ENCODE peak calls at places on chromosomes 6 and 20, in six cellular contexts. T is neuronal stem cell, F is right lobe of liver, X is endothelial cell of umbilical vein, S is lung, O is OCI-LY7. M is an unnamed sample.

GRCh38 chr6:155832596-155832995 is 377.0 kb upstream of the NOX3 start:
- DNase-seq in T (no peak), F (no peak), X (peak; percentile 87), S (no peak), O (peak; percentile 12), M (no peak)

GRCh38 chr6:106512958-106513480 is 116.3 kb downstream of the RTN4IP1 start:
- DNase-seq in T (peak; percentile 23), F (no peak), X (peak; percentile 53), S (no peak), O (peak; percentile 62), M (peak; percentile 83)

GRCh38 chr6:108953681-108954080 is 105.5 kb downstream of the ARMC2 start:
- DNase-seq in T (no peak), F (no peak), X (no peak), S (no peak), O (no peak), M (no peak)

GRCh38 chr20:22402550-22402949 is 181.8 kb downstream of the FOXA2 start:
- DNase-seq in T (no peak), F (no peak), X (no peak), S (no peak), O (no peak), M (no peak)

GRCh38 chr20:57657537-57658446 is 37.6 kb upstream of the ZBP1 start:
- DNase-seq in T (no peak), F (peak; percentile 31), X (no peak), S (peak; percentile 64), O (peak; percentile 16), M (no peak)

GRCh38 chr6:72216222-72217106 is 330.1 kb downstream of the RIMS1 start:
- DNase-seq in T (no peak), F (peak; percentile 27), X (no peak), S (no peak), O (no peak), M (no peak)

GRCh38 chr6:154352898-154353585 is 3.6 kb downstream of the IPCEF1 start:
- DNase-seq in T (no peak), F (no peak), X (no peak), S (no peak), O (no peak), M (no peak)

GRCh38 chr6:129281173-129281796 is 398.3 kb downstream of the LAMA2 start:
- DNase-seq in T (no peak), F (no peak), X (no peak), S (no peak), O (no peak), M (no peak)

GRCh38 chr6:43799671-43800623 is 29.9 kb downstream of the VEGFA start:
- DNase-seq in T (no peak), F (no peak), X (no peak), S (no peak), O (peak; percentile 25), M (no peak)

GRCh38 chr6:115133790-115134189 is 791.0 kb upstream of the HS3ST5 start:
- DNase-seq in T (no peak), F (no peak), X (no peak), S (no peak), O (no peak), M (no peak)

GRCh38 chr6:26477431-26477830 is 19.7 kb downstream of the BTN2A1 start:
- DNase-seq in T (no peak), F (no peak), X (no peak), S (no peak), O (no peak), M (no peak)

GRCh38 chr20:41047975-41048305 is 19.3 kb downstream of the TOP1 start:
- DNase-seq in T (no peak), F (no peak), X (no peak), S (no peak), O (peak; percentile 51), M (peak; percentile 80)

GRCh38 chr6:2791124-2792050 is 26.2 kb downstream of the WRNIP1 start:
- DNase-seq in T (peak; percentile 43), F (peak; percentile 50), X (peak; percentile 92), S (peak; percentile 68), O (peak; percentile 75), M (peak; percentile 77)

GRCh38 chr6:144855812-144856531 is 570.8 kb downstream of the UTRN start:
- DNase-seq in T (no peak), F (no peak), X (peak; percentile 6), S (no peak), O (no peak), M (no peak)

GRCh38 chr20:40578961-40579360 is 110.1 kb downstream of the MAFB start:
- DNase-seq in T (no peak), F (no peak), X (no peak), S (no peak), O (no peak), M (no peak)

GRCh38 chr6:53335224-53335994 is 13.3 kb downstream of the ELOVL5 start:
- DNase-seq in T (no peak), F (no peak), X (no peak), S (peak; percentile 32), O (peak; percentile 93), M (peak; percentile 68)

GRCh38 chr20:23331951-23332350 is 18.6 kb upstream of the NXT1 start:
- DNase-seq in T (no peak), F (no peak), X (peak; percentile 82), S (no peak), O (no peak), M (no peak)

GRCh38 chr20:61965606-61966491 is 99.8 kb downstream of the TAF4 start:
- DNase-seq in T (no peak), F (no peak), X (no peak), S (no peak), O (no peak), M (no peak)

GRCh38 chr6:159169193-159169555 is at the start of gene FNDC1:
- DNase-seq in T (peak; percentile 66), F (peak; percentile 47), X (no peak), S (no peak), O (peak; percentile 59), M (peak; percentile 92)

GRCh38 chr20:38405132-38405531 is 30.0 kb downstream of the SNHG17 start:
- DNase-seq in T (no peak), F (no peak), X (no peak), S (no peak), O (no peak), M (no peak)

GRCh38 chr20:54027704-54028103 is 42.7 kb downstream of the BCAS1 start:
- DNase-seq in T (no peak), F (no peak), X (no peak), S (no peak), O (no peak), M (no peak)

GRCh38 chr6:781350-781961 is 88.5 kb upstream of the EXOC2 start:
- DNase-seq in T (no peak), F (no peak), X (no peak), S (no peak), O (no peak), M (no peak)

GRCh38 chr20:61746147-61746646 is 319.5 kb downstream of the TAF4 start:
- DNase-seq in T (no peak), F (no peak), X (no peak), S (no peak), O (no peak), M (peak; percentile 50)

GRCh38 chr6:14897836-14898235 is 348.0 kb upstream of the JARID2 start:
- DNase-seq in T (no peak), F (no peak), X (no peak), S (no peak), O (no peak), M (no peak)

GRCh38 chr6:14894105-14894504 is 351.8 kb upstream of the JARID2 start:
- DNase-seq in T (no peak), F (no peak), X (no peak), S (no peak), O (no peak), M (no peak)

GRCh38 chr6:14900919-14901318 is 344.9 kb upstream of the JARID2 start:
- DNase-seq in T (no peak), F (no peak), X (no peak), S (no peak), O (no peak), M (no peak)

DNA sequence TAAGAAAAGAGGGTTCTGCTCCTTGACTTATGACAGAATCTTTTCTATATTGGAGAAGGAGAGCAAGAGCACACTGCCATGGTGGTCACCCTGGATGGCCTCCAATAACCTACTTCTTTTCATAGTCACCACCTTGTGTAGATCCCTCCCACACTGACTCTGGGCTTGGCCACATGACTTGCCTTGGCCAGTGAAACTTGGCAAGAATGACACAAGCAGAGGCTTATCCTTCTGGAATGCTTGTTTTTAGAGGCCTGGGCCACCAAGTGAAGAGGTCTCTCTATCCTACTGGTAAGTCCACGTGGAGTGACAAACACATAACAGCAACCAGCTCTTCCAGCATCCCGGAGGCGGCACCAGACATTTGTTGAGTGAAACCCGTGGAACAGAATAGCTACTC is 349.4 kb upstream of the JARID2 start:
- DNase-seq in T (no peak), F (no peak), X (no peak), S (no peak), O (no peak), M (no peak)
- H3K9me3 ChIP-seq in T (peaks cover 2% of the 10 kb centered on the region), F (no peaks in the 10 kb centered on the region), X (no peaks in the 10 kb centered on the region), S (no peaks in the 10 kb centered on the region), O (no peaks in the 10 kb centered on the region), M (no peaks in the 10 kb centered on the region)

DNA sequence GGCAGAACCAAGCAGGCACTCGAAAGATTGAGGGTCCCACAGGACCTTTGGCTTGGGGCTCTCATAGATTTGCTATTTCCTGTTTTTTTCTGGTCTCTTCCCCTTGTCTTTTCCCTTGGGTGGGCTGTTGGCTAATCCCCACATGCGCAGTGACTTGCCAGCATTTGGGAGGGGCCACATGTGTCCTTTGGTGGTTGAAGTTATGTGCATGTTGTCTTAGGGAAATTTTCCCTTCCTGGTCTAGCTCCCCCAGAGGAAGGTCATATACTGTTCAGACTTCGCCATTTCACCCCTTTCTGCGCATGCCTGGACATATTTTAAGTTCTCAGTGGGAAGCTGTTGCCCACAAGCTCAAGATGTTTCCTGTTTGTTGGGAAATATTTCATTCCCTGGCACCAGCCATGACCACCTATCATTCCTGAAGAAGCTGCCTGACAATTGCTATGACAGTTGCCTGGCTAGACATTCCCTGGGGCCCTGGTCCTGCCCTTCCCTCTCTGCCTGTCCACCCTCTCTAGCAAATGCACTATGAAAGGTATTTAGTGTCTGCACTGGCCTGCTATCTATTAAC is 156.2 kb upstream of the THBS2 start:
- DNase-seq in T (no peak), F (no peak), X (no peak), S (no peak), O (no peak), M (no peak)
- H3K9me3 ChIP-seq in T (peaks cover 19% of the 10 kb centered on the region), F (no peaks in the 10 kb centered on the region), X (peaks cover 1% of the 10 kb centered on the region), S (peaks cover 7% of the 10 kb centered on the region), O (peaks cover under 1% of the 10 kb centered on the region), M (no peaks in the 10 kb centered on the region)

GRCh38 chr20:13739726-13740649 is 44.7 kb downstream of the ESF1 start:
- DNase-seq in T (no peak), F (no peak), X (no peak), S (no peak), O (no peak), M (no peak)
- H3K9me3 ChIP-seq in T (peaks cover 31% of the 10 kb centered on the region), F (no peaks in the 10 kb centered on the region), X (no peaks in the 10 kb centered on the region), S (peaks cover 4% of the 10 kb centered on the region), O (peaks cover 23% of the 10 kb centered on the region), M (no peaks in the 10 kb centered on the region)

DNA sequence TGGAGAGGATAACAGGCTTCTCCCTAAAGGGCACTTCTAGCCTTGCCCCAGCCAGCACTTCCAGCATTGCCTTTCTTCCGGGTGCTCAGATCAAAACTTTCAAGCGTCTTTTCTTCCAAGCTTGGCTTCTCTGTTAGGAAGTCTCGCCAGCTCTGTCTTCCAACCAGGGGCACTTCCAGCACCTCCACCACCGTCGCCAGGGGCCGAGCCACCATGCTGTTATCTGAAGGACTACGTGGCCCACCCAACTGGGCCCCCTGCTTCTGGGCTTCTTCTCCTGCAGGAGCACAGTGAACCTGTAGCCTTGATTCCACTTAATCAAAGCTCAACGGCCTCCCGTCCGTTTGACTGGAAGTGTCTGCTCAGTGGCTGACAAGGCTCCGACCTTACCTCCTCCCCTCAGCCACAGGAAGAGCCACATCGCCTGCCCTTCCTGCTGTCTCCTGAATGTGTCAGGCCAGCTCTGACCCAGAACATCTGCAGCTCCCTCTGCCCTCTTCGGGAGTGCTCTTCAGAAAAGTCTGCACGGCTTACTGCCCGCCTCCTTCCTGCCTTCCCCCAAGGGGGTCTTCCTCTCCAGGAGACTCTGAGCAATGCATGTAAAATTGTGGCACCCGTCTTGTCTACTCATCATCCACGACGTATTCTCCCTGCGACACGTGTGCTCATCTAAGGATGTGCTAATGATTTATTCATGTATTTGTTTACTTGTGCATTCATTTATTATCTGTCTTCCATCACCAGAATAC is 527.0 kb downstream of the CDH26 start:
- DNase-seq in T (no peak), F (no peak), X (no peak), S (no peak), O (no peak), M (no peak)
- H3K9me3 ChIP-seq in T (no peaks in the 10 kb centered on the region), F (no peaks in the 10 kb centered on the region), X (peaks cover 24% of the 10 kb centered on the region), S (no peaks in the 10 kb centered on the region), O (no peaks in the 10 kb centered on the region), M (no peaks in the 10 kb centered on the region)

M was measured in Karpas-422.